ENCODE peak calls at places on chromosome 9, in ten cellular contexts. U is endothelial cell of umbilical vein; O is activated T-cell treated with anti-CD3 and anti-CD28 coated beads for 1 hour; D is lower lobe of right lung; A is ureter; S is thyroid gland; J is RWPE1; L is fibroblast of mammary gland; T is effector memory CD8-positive, alpha-beta T cell; P is RPMI7951. Y is an unnamed sample.

GRCh38 chr9:32177389-32177788 is 207.1 kb upstream of the ACO1 start:
- DNase-seq in U (no peak), O (no peak), D (no peak), A (no peak), S (no peak), J (no peak), L (no peak), T (no peak), P (no peak), Y (no peak)

GRCh38 chr9:130020618-130021017 is 22.4 kb downstream of the FNBP1 start:
- DNase-seq in U (no peak), O (no peak), D (no peak), A (no peak), S (no peak), J (no peak), L (no peak), T (no peak), P (no peak), Y (no peak)

GRCh38 chr9:7976167-7976755 is 176.7 kb upstream of the DMAC1 start:
- DNase-seq in U (no peak), O (peak; percentile 8), D (no peak), A (no peak), S (no peak), J (no peak), L (no peak), T (peak; percentile 69), P (no peak), Y (peak; percentile 52)

GRCh38 chr9:4739587-4740372 is 1.2 kb downstream of the AK3 start:
- DNase-seq in U (no peak), O (no peak), D (no peak), A (no peak), S (no peak), J (no peak), L (peak; percentile 39), T (no peak), P (peak; percentile 47), Y (no peak)

GRCh38 chr9:126860757-126861466 is 473 bp downstream of the ZBTB34 start:
- DNase-seq in U (peak; percentile 46), O (no peak), D (peak; percentile 61), A (no peak), S (peak; percentile 47), J (peak; percentile 42), L (no peak), T (peak; percentile 11), P (peak; percentile 13), Y (no peak)

GRCh38 chr9:125359011-125359410 is 97.4 kb downstream of the GAPVD1 start:
- DNase-seq in U (no peak), O (no peak), D (no peak), A (no peak), S (no peak), J (no peak), L (no peak), T (no peak), P (no peak), Y (no peak)

GRCh38 chr9:7963026-7963425 is 163.4 kb upstream of the DMAC1 start:
- DNase-seq in U (no peak), O (no peak), D (no peak), A (no peak), S (no peak), J (no peak), L (peak; percentile 14), T (no peak), P (no peak), Y (no peak)

GRCh38 chr9:18347381-18348084 is 126.4 kb upstream of the ADAMTSL1 start:
- DNase-seq in U (peak; percentile 31), O (no peak), D (no peak), A (no peak), S (peak; percentile 82), J (no peak), L (peak; percentile 24), T (no peak), P (no peak), Y (no peak)

GRCh38 chr9:81317939-81318338 is 371.4 kb downstream of the TLE1 start:
- DNase-seq in U (no peak), O (no peak), D (no peak), A (no peak), S (no peak), J (no peak), L (peak; percentile 49), T (no peak), P (peak; percentile 94), Y (no peak)

GRCh38 chr9:15696979-15697378 is 144.1 kb downstream of the CCDC171 start:
- DNase-seq in U (no peak), O (no peak), D (no peak), A (no peak), S (peak; percentile 18), J (no peak), L (no peak), T (no peak), P (peak; percentile 29), Y (peak; percentile 64)

GRCh38 chr9:34655394-34655793 is 3.4 kb downstream of the IL11RA start:
- DNase-seq in U (no peak), O (no peak), D (no peak), A (no peak), S (no peak), J (no peak), L (no peak), T (no peak), P (no peak), Y (no peak)

GRCh38 chr9:136326061-136326776 is 1.1 kb upstream of the GPSM1 start:
- DNase-seq in U (peak; percentile 67), O (no peak), D (no peak), A (no peak), S (no peak), J (no peak), L (peak; percentile 82), T (no peak), P (peak; percentile 86), Y (peak; percentile 66)

GRCh38 chr9:14654932-14655331 is 38.3 kb downstream of the ZDHHC21 start:
- DNase-seq in U (peak; percentile 10), O (no peak), D (no peak), A (no peak), S (no peak), J (no peak), L (peak; percentile 18), T (no peak), P (no peak), Y (peak; percentile 13)

GRCh38 chr9:86637515-86637914 is 283.3 kb upstream of the TUT7 start:
- DNase-seq in U (peak; percentile 6), O (no peak), D (no peak), A (no peak), S (no peak), J (peak; percentile 16), L (peak; percentile 58), T (no peak), P (no peak), Y (no peak)

GRCh38 chr9:132268725-132269352 is 85.9 kb downstream of the SETX start:
- DNase-seq in U (peak; percentile 74), O (peak; percentile 66), D (peak; percentile 68), A (peak; percentile 69), S (peak; percentile 71), J (peak; percentile 46), L (peak; percentile 66), T (peak; percentile 70), P (peak; percentile 48), Y (peak; percentile 76)

GRCh38 chr9:90034071-90034470 is 429.3 kb downstream of the GADD45G start:
- DNase-seq in U (no peak), O (no peak), D (no peak), A (no peak), S (no peak), J (no peak), L (no peak), T (no peak), P (no peak), Y (no peak)

GRCh38 chr9:30301271-30301963 is 2083.0 kb upstream of the ACO1 start:
- DNase-seq in U (no peak), O (no peak), D (no peak), A (no peak), S (no peak), J (no peak), L (no peak), T (no peak), P (no peak), Y (no peak)

GRCh38 chr9:16721972-16722371 is 148.5 kb downstream of the BNC2 start:
- DNase-seq in U (peak; percentile 56), O (no peak), D (no peak), A (peak; percentile 44), S (peak; percentile 79), J (no peak), L (peak; percentile 98), T (no peak), P (peak; percentile 76), Y (peak; percentile 48)

GRCh38 chr9:69078581-69078980 is 43.0 kb downstream of the FXN start:
- DNase-seq in U (no peak), O (no peak), D (no peak), A (peak; percentile 51), S (peak; percentile 63), J (no peak), L (peak; percentile 65), T (no peak), P (no peak), Y (no peak)

GRCh38 chr9:135559606-135560005 is 1.9 kb upstream of the PAEP start:
- DNase-seq in U (no peak), O (no peak), D (no peak), A (no peak), S (no peak), J (no peak), L (peak; percentile 8), T (no peak), P (no peak), Y (peak; percentile 64)

GRCh38 chr9:5425006-5425628 is 12.6 kb downstream of the PLGRKT start:
- DNase-seq in U (peak; percentile 42), O (no peak), D (no peak), A (no peak), S (no peak), J (peak; percentile 2), L (peak; percentile 47), T (no peak), P (peak; percentile 31), Y (peak; percentile 35)

GRCh38 chr9:121772600-121773285 is 121.3 kb downstream of the DAB2IP start:
- DNase-seq in U (no peak), O (no peak), D (peak; percentile 47), A (no peak), S (peak; percentile 39), J (no peak), L (no peak), T (no peak), P (no peak), Y (no peak)

GRCh38 chr9:133779081-133779480 is 40.9 kb upstream of the SARDH start:
- DNase-seq in U (no peak), O (no peak), D (no peak), A (no peak), S (no peak), J (no peak), L (no peak), T (no peak), P (no peak), Y (no peak)

GRCh38 chr9:27460225-27461023 is 63.7 kb upstream of the IFNK start:
- DNase-seq in U (no peak), O (no peak), D (no peak), A (no peak), S (no peak), J (peak; percentile 84), L (peak; percentile 54), T (no peak), P (no peak), Y (peak; percentile 34)

GRCh38 chr9:126663661-126664072 is 49.9 kb downstream of the LMX1B start:
- DNase-seq in U (peak; percentile 8), O (no peak), D (no peak), A (no peak), S (peak; percentile 51), J (no peak), L (no peak), T (no peak), P (no peak), Y (peak; percentile 65)

GRCh38 chr9:76873821-76874220 is 32.1 kb downstream of the PRUNE2 start:
- DNase-seq in U (no peak), O (no peak), D (no peak), A (no peak), S (no peak), J (no peak), L (peak; percentile 51), T (no peak), P (no peak), Y (no peak)

GRCh38 chr9:128685636-128686489 is 3.2 kb upstream of the SET start:
- DNase-seq in U (no peak), O (peak; percentile 30), D (peak; percentile 57), A (peak; percentile 53), S (no peak), J (no peak), L (no peak), T (no peak), P (no peak), Y (no peak)